ENCODE peak calls at places on chromosome 9, in five cellular contexts. One of them, this sample, is unnamed.

GRCh38 chr9:111831371-111832108 is 36.8 kb upstream of the SHOC1 start:
- DNase-seq in left ventricle myocardium inferior: no peak
- DNase-seq in neural crest cell: no peak
- DNase-seq in NCI-H345: no peak
- DNase-seq in GM04503: no peak
- DNase-seq in this sample: no peak

GRCh38 chr9:87685871-87686519 is 39.9 kb upstream of the CTSL start:
- DNase-seq in left ventricle myocardium inferior: no peak
- DNase-seq in neural crest cell: no peak
- DNase-seq in NCI-H345: no peak
- DNase-seq in GM04503: no peak
- DNase-seq in this sample: peak; percentile 75

GRCh38 chr9:35277649-35278359 is 116.0 kb downstream of the UNC13B start:
- DNase-seq in left ventricle myocardium inferior: no peak
- DNase-seq in neural crest cell: no peak
- DNase-seq in NCI-H345: no peak
- DNase-seq in GM04503: peak; percentile 55
- DNase-seq in this sample: no peak

GRCh38 chr9:129597355-129598088 is 23.4 kb downstream of the C9orf50 start:
- DNase-seq in left ventricle myocardium inferior: peak; percentile 72
- DNase-seq in neural crest cell: peak; percentile 60
- DNase-seq in NCI-H345: no peak
- DNase-seq in GM04503: no peak
- DNase-seq in this sample: peak; percentile 80

GRCh38 chr9:114856210-114856941 is 50.5 kb upstream of the TNFSF15 start:
- DNase-seq in left ventricle myocardium inferior: peak; percentile 21
- DNase-seq in neural crest cell: no peak
- DNase-seq in NCI-H345: no peak
- DNase-seq in GM04503: peak; percentile 85
- DNase-seq in this sample: no peak

GRCh38 chr9:36328798-36329411 is 70.7 kb upstream of the GNE start:
- DNase-seq in left ventricle myocardium inferior: no peak
- DNase-seq in neural crest cell: peak; percentile 51
- DNase-seq in NCI-H345: peak; percentile 62
- DNase-seq in GM04503: no peak
- DNase-seq in this sample: no peak

GRCh38 chr9:135471751-135472640 is 7.6 kb upstream of the PPP1R26 start:
- DNase-seq in left ventricle myocardium inferior: no peak
- DNase-seq in neural crest cell: peak; percentile 41
- DNase-seq in NCI-H345: no peak
- DNase-seq in GM04503: no peak
- DNase-seq in this sample: no peak

GRCh38 chr9:122190597-122191381 is 31.1 kb downstream of the MORN5 start:
- DNase-seq in left ventricle myocardium inferior: no peak
- DNase-seq in neural crest cell: no peak
- DNase-seq in NCI-H345: no peak
- DNase-seq in GM04503: peak; percentile 27
- DNase-seq in this sample: no peak

GRCh38 chr9:114235113-114235589 is 79.8 kb downstream of the COL27A1 start:
- DNase-seq in left ventricle myocardium inferior: no peak
- DNase-seq in neural crest cell: no peak
- DNase-seq in NCI-H345: peak; percentile 49
- DNase-seq in GM04503: no peak
- DNase-seq in this sample: no peak

GRCh38 chr9:105663914-105664313 is 1.7 kb downstream of the TAL2 start:
- DNase-seq in left ventricle myocardium inferior: no peak
- DNase-seq in neural crest cell: no peak
- DNase-seq in NCI-H345: no peak
- DNase-seq in GM04503: no peak
- DNase-seq in this sample: no peak

GRCh38 chr9:97853056-97853843 is at the start of gene FOXE1:
- DNase-seq in left ventricle myocardium inferior: no peak
- DNase-seq in neural crest cell: no peak
- DNase-seq in NCI-H345: peak; percentile 34
- DNase-seq in GM04503: no peak
- DNase-seq in this sample: no peak

GRCh38 chr9:33818167-33818831 is 1.3 kb downstream of the UBE2R2 start:
- DNase-seq in left ventricle myocardium inferior: peak; percentile 52
- DNase-seq in neural crest cell: no peak
- DNase-seq in NCI-H345: no peak
- DNase-seq in GM04503: no peak
- DNase-seq in this sample: no peak

GRCh38 chr9:37776328-37776727 is 8.5 kb downstream of the EXOSC3 start:
- DNase-seq in left ventricle myocardium inferior: no peak
- DNase-seq in neural crest cell: no peak
- DNase-seq in NCI-H345: no peak
- DNase-seq in GM04503: no peak
- DNase-seq in this sample: no peak

GRCh38 chr9:95511232-95511951 is 5.4 kb downstream of the PTCH1 start:
- DNase-seq in left ventricle myocardium inferior: no peak
- DNase-seq in neural crest cell: peak; percentile 72
- DNase-seq in NCI-H345: peak; percentile 51
- DNase-seq in GM04503: no peak
- DNase-seq in this sample: peak; percentile 66

GRCh38 chr9:130426883-130427282 is 17.9 kb upstream of the ASS1 start:
- DNase-seq in left ventricle myocardium inferior: no peak
- DNase-seq in neural crest cell: no peak
- DNase-seq in NCI-H345: no peak
- DNase-seq in GM04503: peak; percentile 41
- DNase-seq in this sample: no peak

GRCh38 chr9:89794918-89795317 is 190.1 kb downstream of the GADD45G start:
- DNase-seq in left ventricle myocardium inferior: no peak
- DNase-seq in neural crest cell: no peak
- DNase-seq in NCI-H345: no peak
- DNase-seq in GM04503: no peak
- DNase-seq in this sample: peak; percentile 50

GRCh38 chr9:36029765-36030528 is 6.8 kb upstream of the RECK start:
- DNase-seq in left ventricle myocardium inferior: no peak
- DNase-seq in neural crest cell: no peak
- DNase-seq in NCI-H345: no peak
- DNase-seq in GM04503: peak; percentile 92
- DNase-seq in this sample: no peak

GRCh38 chr9:91424403-91425176 is 958 bp upstream of the NFIL3 start:
- DNase-seq in left ventricle myocardium inferior: peak; percentile 85
- DNase-seq in neural crest cell: peak; percentile 30
- DNase-seq in NCI-H345: peak; percentile 51
- DNase-seq in GM04503: no peak
- DNase-seq in this sample: peak; percentile 92

GRCh38 chr9:13295556-13295955 is 16.1 kb upstream of the MPDZ start:
- DNase-seq in left ventricle myocardium inferior: no peak
- DNase-seq in neural crest cell: no peak
- DNase-seq in NCI-H345: no peak
- DNase-seq in GM04503: no peak
- DNase-seq in this sample: no peak

GRCh38 chr9:127589955-127590370 is 22.1 kb upstream of the STXBP1 start:
- DNase-seq in left ventricle myocardium inferior: no peak
- DNase-seq in neural crest cell: peak; percentile 67
- DNase-seq in NCI-H345: peak; percentile 69
- DNase-seq in GM04503: no peak
- DNase-seq in this sample: no peak

GRCh38 chr9:114484854-114485443 is 20.3 kb downstream of the WHRN start:
- DNase-seq in left ventricle myocardium inferior: no peak
- DNase-seq in neural crest cell: no peak
- DNase-seq in NCI-H345: no peak
- DNase-seq in GM04503: peak; percentile 42
- DNase-seq in this sample: no peak

GRCh38 chr9:92607088-92607487 is 62.8 kb downstream of the IPPK start:
- DNase-seq in left ventricle myocardium inferior: no peak
- DNase-seq in neural crest cell: no peak
- DNase-seq in NCI-H345: peak; percentile 16
- DNase-seq in GM04503: no peak
- DNase-seq in this sample: no peak

GRCh38 chr9:132443951-132444615 is 34.1 kb downstream of the CFAP77 start:
- DNase-seq in left ventricle myocardium inferior: no peak
- DNase-seq in neural crest cell: no peak
- DNase-seq in NCI-H345: peak; percentile 79
- DNase-seq in GM04503: no peak
- DNase-seq in this sample: no peak

GRCh38 chr9:123883634-123884033 is 46.3 kb downstream of the DENND1A start:
- DNase-seq in left ventricle myocardium inferior: no peak
- DNase-seq in neural crest cell: no peak
- DNase-seq in NCI-H345: no peak
- DNase-seq in GM04503: no peak
- DNase-seq in this sample: no peak

GRCh38 chr9:1759009-1759408 is 256.1 kb upstream of the SMARCA2 start:
- DNase-seq in left ventricle myocardium inferior: no peak
- DNase-seq in neural crest cell: no peak
- DNase-seq in NCI-H345: no peak
- DNase-seq in GM04503: no peak
- DNase-seq in this sample: no peak

GRCh38 chr9:79573697-79573976 is 1.9 kb downstream of the TLE4 start:
- DNase-seq in left ventricle myocardium inferior: no peak
- DNase-seq in neural crest cell: no peak
- DNase-seq in NCI-H345: peak; percentile 46
- DNase-seq in GM04503: no peak
- DNase-seq in this sample: no peak

GRCh38 chr9:90022474-90022873 is 417.7 kb downstream of the GADD45G start:
- DNase-seq in left ventricle myocardium inferior: no peak
- DNase-seq in neural crest cell: no peak
- DNase-seq in NCI-H345: no peak
- DNase-seq in GM04503: no peak
- DNase-seq in this sample: no peak

This sample was measured in lower lobe of right lung.